ENCODE peak calls at places on chromosomes 16 and 17, in seven cellular contexts. N is mesendoderm, K is mesenchymal stem cell, H is H1, D is IMR-90, Y is neuronal stem cell, A is trophoblast cell. S is an unnamed sample. For H3K4me1, the result is how much of the 10 kb centered on the place peaks cover.

GRCh38 chr17:43371227-43371821 is 27.5 kb upstream of the ARL4D start:
- DNase-seq in N (no peak), K (no peak), H (no peak), D (no peak), Y (no peak), A (no peak), S (no peak)

GRCh38 chr17:32536736-32537646 is 50.2 kb downstream of the CDK5R1 start:
- DNase-seq in N (no peak), K (peak), H (no peak), D (peak), Y (no peak), A (peak), S (no peak)

GRCh38 chr16:86519649-86520316 is 9.5 kb downstream of the FOXF1 start:
- DNase-seq in N (peak), K (peak), H (no peak), D (peak), Y (peak), A (peak), S (peak)

GRCh38 chr16:57846078-57846697 is 43.9 kb upstream of the KIFC3 start:
- DNase-seq in N (peak), K (no peak), H (peak), D (no peak), Y (no peak), A (peak), S (peak)

GRCh38 chr16:1997591-1998359 is 8.0 kb downstream of the SYNGR3 start:
- DNase-seq in N (no peak), K (peak), H (no peak), D (peak), Y (no peak), A (no peak), S (no peak)

GRCh38 chr17:77826132-77826873 is 132.2 kb upstream of the TNRC6C start:
- DNase-seq in N (no peak), K (no peak), H (no peak), D (no peak), Y (no peak), A (no peak), S (no peak)

GRCh38 chr16:85173981-85174751 is 61.9 kb upstream of the CIBAR2 start:
- DNase-seq in N (peak), K (peak), H (no peak), D (peak), Y (no peak), A (peak), S (no peak)

GRCh38 chr16:10883004-10883403 is 6.0 kb downstream of the CIITA start:
- DNase-seq in N (peak), K (no peak), H (no peak), D (no peak), Y (no peak), A (no peak), S (no peak)

GRCh38 chr17:78918979-78919378 is 6.2 kb downstream of the TIMP2 start:
- DNase-seq in N (no peak), K (no peak), H (no peak), D (no peak), Y (no peak), A (no peak), S (no peak)

GRCh38 chr17:80498242-80498919 is 22.0 kb upstream of the NPTX1 start:
- DNase-seq in N (no peak), K (no peak), H (no peak), D (peak), Y (peak), A (peak), S (peak)

GRCh38 chr17:41784207-41784744 is 2.2 kb downstream of the JUP start:
- DNase-seq in N (peak), K (peak), H (no peak), D (peak), Y (no peak), A (peak), S (peak)

GRCh38 chr17:30074726-30075125 is 41.9 kb upstream of the NSRP1 start:
- DNase-seq in N (no peak), K (no peak), H (no peak), D (peak), Y (no peak), A (no peak), S (no peak)

GRCh38 chr16:88922114-88922825 is 54.7 kb downstream of the CBFA2T3 start:
- DNase-seq in N (peak), K (no peak), H (no peak), D (peak), Y (no peak), A (no peak), S (peak)

GRCh38 chr17:42806249-42806648 is 7.6 kb downstream of the CNTD1 start:
- DNase-seq in N (no peak), K (no peak), H (no peak), D (no peak), Y (no peak), A (no peak), S (no peak)

GRCh38 chr17:37516131-37516561 is 26.5 kb downstream of the DUSP14 start:
- DNase-seq in N (peak), K (peak), H (no peak), D (peak), Y (no peak), A (peak), S (no peak)

GRCh38 chr17:34337701-34338100 is 18.5 kb downstream of the CCL8 start:
- DNase-seq in N (no peak), K (no peak), H (no peak), D (no peak), Y (no peak), A (no peak), S (no peak)

GRCh38 chr17:77708049-77708448 is 250.5 kb upstream of the TNRC6C start:
- DNase-seq in N (no peak), K (no peak), H (no peak), D (no peak), Y (no peak), A (no peak), S (peak)

GRCh38 chr16:3937066-3937875 is 56.8 kb upstream of the CREBBP start:
- DNase-seq in N (no peak), K (no peak), H (no peak), D (no peak), Y (no peak), A (no peak), S (no peak)

GRCh38 chr17:16986391-16986790 is 14.5 kb upstream of the TNFRSF13B start:
- DNase-seq in N (peak), K (peak), H (no peak), D (peak), Y (no peak), A (no peak), S (no peak)

GRCh38 chr17:37043201-37043600 is 94.4 kb downstream of the AATF start:
- DNase-seq in N (peak), K (peak), H (no peak), D (peak), Y (no peak), A (no peak), S (no peak)

GRCh38 chr17:35315283-35315682 is 58.1 kb downstream of the SLFN11 start:
- DNase-seq in N (no peak), K (no peak), H (no peak), D (peak), Y (no peak), A (no peak), S (no peak)

GRCh38 chr17:1271441-1271840 is 1.2 kb downstream of the BHLHA9 start:
- DNase-seq in N (no peak), K (no peak), H (no peak), D (no peak), Y (no peak), A (no peak), S (no peak)

GRCh38 chr17:1272701-1273100 is 2.5 kb downstream of the BHLHA9 start:
- DNase-seq in N (no peak), K (no peak), H (no peak), D (no peak), Y (no peak), A (no peak), S (no peak)

GRCh38 chr17:1271020-1271423 is 778 bp downstream of the BHLHA9 start:
- DNase-seq in N (no peak), K (no peak), H (no peak), D (no peak), Y (no peak), A (no peak), S (peak)

GRCh38 chr17:1267471-1267947 is 2.7 kb upstream of the BHLHA9 start:
- DNase-seq in N (peak), K (no peak), H (no peak), D (no peak), Y (no peak), A (peak), S (peak)

DNA sequence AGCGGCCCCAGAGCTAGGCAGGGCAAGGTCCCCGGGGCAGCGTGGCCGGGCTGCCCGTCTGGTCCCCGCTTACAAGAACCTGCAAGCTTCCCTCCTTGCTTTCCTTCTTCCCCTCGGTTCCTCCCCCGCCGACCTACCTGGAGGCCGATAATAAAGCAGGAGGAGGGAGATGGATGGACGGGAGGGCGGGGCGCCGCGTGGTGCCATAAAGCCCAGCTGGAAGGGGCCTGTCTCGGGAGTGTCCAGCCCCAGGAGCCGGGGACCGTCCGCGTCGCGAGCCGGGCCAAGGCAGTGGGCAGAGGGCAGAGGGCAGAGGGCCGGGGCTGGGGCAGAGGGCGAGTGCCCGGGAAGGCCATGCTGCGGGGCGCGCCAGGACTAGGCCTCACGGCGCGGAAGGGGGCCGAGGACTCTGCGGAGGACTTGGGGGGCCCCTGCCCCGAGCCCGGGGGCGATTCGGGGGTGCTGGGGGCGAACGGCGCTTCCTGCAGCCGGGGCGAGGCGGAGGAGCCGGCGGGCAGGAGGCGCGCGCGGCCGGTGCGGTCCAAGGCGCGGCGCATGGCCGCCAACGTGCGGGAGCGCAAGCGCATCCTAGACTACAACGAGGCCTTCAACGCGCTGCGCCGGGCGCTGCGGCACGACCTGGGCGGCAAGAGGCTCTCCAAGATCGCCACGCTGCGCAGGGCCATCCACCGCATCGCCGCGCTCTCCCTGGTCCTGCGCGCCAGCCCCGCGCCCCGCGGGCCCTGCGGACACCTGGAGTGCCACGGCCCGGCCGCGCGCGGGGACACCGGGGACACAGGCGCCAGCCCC is at the start of gene BHLHA9:
- DNase-seq in N (no peak), K (no peak), H (no peak), D (no peak), Y (no peak), A (no peak), S (peak)
- H3K4ac ChIP-seq in N (no peak), K (no peak), H (no peak), D (no peak), Y (no peak), A (no peak), S (no peak)

GRCh38 chr17:63437287-63438091 is 8.6 kb downstream of the CYB561 start:
- DNase-seq in N (no peak), K (no peak), H (no peak), D (no peak), Y (no peak), A (no peak), S (no peak)

GRCh38 chr17:63435681-63436522 is 10.2 kb downstream of the CYB561 start:
- DNase-seq in N (no peak), K (no peak), H (no peak), D (no peak), Y (no peak), A (peak), S (peak)

GRCh38 chr17:63438092-63439051 is 7.7 kb downstream of the CYB561 start:
- DNase-seq in N (no peak), K (no peak), H (no peak), D (no peak), Y (no peak), A (no peak), S (no peak)

GRCh38 chr17:63434951-63435571 is 11.0 kb downstream of the CYB561 start:
- DNase-seq in N (no peak), K (no peak), H (no peak), D (peak), Y (no peak), A (no peak), S (peak)

DNA sequence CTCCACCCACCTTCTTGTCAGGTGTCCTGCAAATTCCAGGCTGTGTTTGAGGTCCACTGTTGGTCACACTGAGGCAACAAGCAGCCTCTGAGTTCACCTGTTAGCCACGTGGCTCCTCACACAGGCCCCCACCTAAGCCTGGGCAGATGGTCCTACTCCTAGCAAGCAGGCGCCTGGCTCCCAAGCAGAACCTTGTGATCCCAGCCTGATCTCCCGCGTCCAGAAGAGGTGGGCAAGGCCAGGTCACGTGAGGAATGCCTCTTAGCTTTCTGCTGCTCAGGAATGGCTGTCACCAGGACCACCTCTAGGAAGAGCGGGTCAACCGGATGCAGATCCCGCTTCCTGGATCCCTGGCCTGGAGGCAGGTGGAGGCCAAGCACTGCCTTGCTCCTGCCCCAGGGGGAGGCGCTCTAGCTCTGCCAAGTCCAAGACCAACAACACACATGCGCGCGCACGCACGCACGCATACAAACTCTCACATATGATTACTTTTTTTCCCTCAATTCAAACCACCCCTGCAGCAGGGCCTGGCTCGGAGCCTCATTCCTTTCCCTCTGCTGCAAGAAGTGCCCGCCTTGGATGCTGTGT is 9.5 kb downstream of the CYB561 start:
- DNase-seq in N (peak), K (no peak), H (no peak), D (no peak), Y (no peak), A (no peak), S (peak)
- H3K4me1 ChIP-seq in N (under half), K (under half), H (under half), D (under half), Y (under half), A (under half), S (under half)

DNA sequence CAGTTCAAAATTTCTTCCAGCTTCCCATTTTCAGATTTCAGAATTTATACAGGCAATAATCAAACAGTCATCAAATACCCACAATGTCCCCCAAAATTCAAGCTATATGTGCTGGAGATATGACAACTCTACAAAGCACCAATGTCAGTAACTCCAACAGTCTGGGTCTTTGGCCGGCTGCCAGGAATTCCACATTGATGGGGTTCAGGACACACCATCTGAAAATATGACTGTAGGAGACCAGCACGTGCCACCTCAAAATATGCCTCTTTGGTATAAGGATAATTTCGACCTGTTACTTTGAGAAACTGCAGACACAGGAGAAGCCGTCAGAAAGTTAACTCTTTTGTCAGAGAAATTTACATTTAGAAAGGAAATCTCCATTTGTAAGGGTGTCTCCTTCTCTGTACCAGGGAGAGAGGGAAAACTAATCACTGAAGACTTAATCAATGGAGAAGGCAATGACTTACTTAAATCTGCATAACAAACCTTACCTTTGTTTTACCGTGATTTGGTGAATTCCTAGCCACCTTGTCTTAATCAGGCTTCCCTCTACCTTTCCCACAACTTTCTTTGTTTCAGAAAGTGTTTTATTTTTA is 594.3 kb upstream of the CDH5 start:
- DNase-seq in N (no peak), K (no peak), H (no peak), D (no peak), Y (no peak), A (no peak), S (peak)
- H3K4ac ChIP-seq in N (no peak), K (no peak), H (no peak), D (no peak), Y (no peak), A (no peak), S (no peak)

GRCh38 chr16:29807426-29808218 is 1.3 kb downstream of the MAZ start:
- DNase-seq in N (peak), K (peak), H (no peak), D (peak), Y (peak), A (peak), S (peak)

GRCh38 chr16:29809850-29810698 is 1.9 kb upstream of the PRRT2 start:
- DNase-seq in N (peak), K (peak), H (no peak), D (no peak), Y (no peak), A (no peak), S (peak)

GRCh38 chr16:29809031-29809747 is 2.8 kb upstream of the PRRT2 start:
- DNase-seq in N (no peak), K (no peak), H (no peak), D (no peak), Y (no peak), A (no peak), S (no peak)

GRCh38 chr16:29806641-29807425 is 504 bp downstream of the MAZ start:
- DNase-seq in N (peak), K (peak), H (no peak), D (no peak), Y (no peak), A (peak), S (peak)

GRCh38 chr16:29808219-29808900 is 2.0 kb downstream of the MAZ start:
- DNase-seq in N (no peak), K (no peak), H (no peak), D (no peak), Y (no peak), A (no peak), S (no peak)
- H3K4me1 ChIP-seq in N (under half), K (half or more), H (under half), D (under half), Y (under half), A (under half), S (under half)

DNA sequence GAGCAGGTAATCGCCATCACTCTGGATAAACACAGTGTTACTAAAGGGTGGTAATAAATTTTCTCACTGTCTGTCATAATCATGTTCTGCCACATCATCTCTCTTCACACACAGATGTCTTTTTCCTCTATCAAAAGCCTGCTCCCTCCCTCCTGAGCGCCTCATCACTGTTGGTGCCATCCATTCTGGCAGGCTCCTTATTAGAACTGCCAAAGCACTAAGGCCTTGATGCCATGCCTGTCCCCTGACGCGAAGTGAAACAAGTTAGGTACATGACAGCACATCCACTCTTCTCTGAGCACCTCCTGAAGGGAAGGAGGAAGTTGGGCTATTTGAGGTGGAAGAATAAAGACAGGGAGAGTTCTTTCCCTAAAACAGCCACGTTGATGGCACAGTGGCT is 38.2 kb upstream of the AXIN2 start:
- DNase-seq in N (no peak), K (no peak), H (no peak), D (no peak), Y (no peak), A (no peak), S (no peak)
- H3K4ac ChIP-seq in N (no peak), K (no peak), H (no peak), D (no peak), Y (no peak), A (no peak), S (no peak)

GRCh38 chr17:39925282-39926134 is 1.9 kb downstream of the ORMDL3 start:
- DNase-seq in N (no peak), K (no peak), H (no peak), D (no peak), Y (no peak), A (no peak), S (no peak)

GRCh38 chr17:39926135-39926587 is 1.2 kb downstream of the ORMDL3 start:
- DNase-seq in N (no peak), K (no peak), H (no peak), D (no peak), Y (no peak), A (no peak), S (no peak)

GRCh38 chr17:39927101-39927927 is at the start of the genes LRRC3C and ORMDL3:
- DNase-seq in N (peak), K (peak), H (peak), D (peak), Y (peak), A (peak), S (peak)

GRCh38 chr17:39927928-39928867 is 666 bp downstream of the LRRC3C start:
- DNase-seq in N (peak), K (peak), H (no peak), D (no peak), Y (no peak), A (peak), S (peak)

DNA sequence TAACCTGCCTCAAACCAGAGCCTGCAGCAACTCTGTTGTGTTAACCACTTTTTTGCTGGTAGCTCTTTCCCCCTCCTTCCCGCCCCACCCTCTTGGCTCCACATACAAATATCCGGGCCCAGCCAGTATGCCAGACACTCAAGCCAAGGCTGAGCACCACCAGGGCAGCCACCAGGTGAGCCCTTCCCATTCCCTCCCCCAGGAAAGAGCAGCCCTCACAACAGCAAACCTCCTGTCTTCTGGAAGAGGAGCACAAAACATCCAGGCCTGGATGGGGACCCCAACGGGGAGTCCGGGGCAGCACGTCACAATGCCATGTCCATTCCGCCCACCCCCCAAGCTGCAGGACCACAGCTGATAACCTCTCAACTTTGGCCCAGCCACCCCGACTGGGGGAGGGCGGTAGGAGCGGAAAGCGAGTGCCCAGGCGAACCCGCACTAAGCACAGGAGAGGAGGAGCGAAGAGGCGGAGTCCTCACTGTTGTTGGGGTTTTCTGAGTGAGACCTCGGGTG is 757 bp downstream of the ORMDL3 start:
- DNase-seq in N (peak), K (peak), H (no peak), D (no peak), Y (peak), A (peak), S (peak)
- H3K4me1 ChIP-seq in N (under half), K (under half), H (under half), D (under half), Y (under half), A (under half), S (under half)

GRCh38 chr16:30950516-30951073 is 1.7 kb downstream of the ORAI3 start:
- DNase-seq in N (no peak), K (no peak), H (no peak), D (no peak), Y (no peak), A (no peak), S (no peak)
- H3K4ac ChIP-seq in N (no peak), K (peak), H (peak), D (peak), Y (no peak), A (no peak), S (no peak)